ENCODE peak calls at places on chromosomes 3 and 15, in nine cellular contexts. G is H1, Q is A549, J is GM10248, V is NB4, Z is cardiac fibroblast, S is GM23338, M is choroid plexus epithelial cell, B is cardiac muscle cell. T is an unnamed sample.

GRCh38 chr3:186722457-186722856 is 5.3 kb downstream of the KNG1 start:
- DNase-seq in M (no peak), J (no peak), S (peak; percentile 63), B (no peak), G (peak; percentile 17), V (peak; percentile 7), Q (peak; percentile 21), Z (peak; percentile 18), T (no peak)

GRCh38 chr3:139201446-139202225 is 142.2 kb upstream of the MRPS22 start:
- DNase-seq in J (no peak), M (no peak), S (no peak), V (no peak), Z (no peak), Q (no peak), B (no peak), G (no peak), T (no peak)

GRCh38 chr15:100002091-100002620 is 268.9 kb upstream of the LYSMD4 start:
- DNase-seq in M (no peak), Z (no peak), Q (no peak), B (no peak), G (no peak), S (peak; percentile 17), J (no peak), V (no peak), T (no peak)

GRCh38 chr15:96535148-96535547 is 204.6 kb downstream of the NR2F2 start:
- DNase-seq in B (no peak), Z (no peak), Q (no peak), V (no peak), G (no peak), J (no peak), M (no peak), S (no peak), T (no peak)

GRCh38 chr15:43270113-43270665 is 3.5 kb upstream of the TGM5 start:
- DNase-seq in B (no peak), Q (no peak), G (no peak), V (no peak), M (no peak), Z (no peak), J (no peak), S (no peak), T (no peak)

GRCh38 chr15:83288381-83288801 is 3.9 kb upstream of the BNC1 start:
- DNase-seq in Z (no peak), G (no peak), Q (no peak), S (peak; percentile 41), J (no peak), M (no peak), V (no peak), B (no peak), T (no peak)

GRCh38 chr15:25859838-25860645 is 3.1 kb downstream of the ATP10A start:
- DNase-seq in Z (no peak), B (no peak), S (no peak), V (no peak), J (no peak), Q (no peak), G (no peak), M (no peak), T (no peak)

GRCh38 chr3:101119535-101119934 is 126.3 kb upstream of the ABI3BP start:
- DNase-seq in Q (no peak), J (no peak), V (no peak), B (no peak), Z (peak; percentile 78), M (peak; percentile 75), S (no peak), G (no peak), T (no peak)

GRCh38 chr3:133591271-133591742 is 17.8 kb downstream of the CDV3 start:
- DNase-seq in Q (no peak), Z (peak; percentile 83), M (peak; percentile 46), J (no peak), S (no peak), G (no peak), V (no peak), B (no peak), T (no peak)

DNA sequence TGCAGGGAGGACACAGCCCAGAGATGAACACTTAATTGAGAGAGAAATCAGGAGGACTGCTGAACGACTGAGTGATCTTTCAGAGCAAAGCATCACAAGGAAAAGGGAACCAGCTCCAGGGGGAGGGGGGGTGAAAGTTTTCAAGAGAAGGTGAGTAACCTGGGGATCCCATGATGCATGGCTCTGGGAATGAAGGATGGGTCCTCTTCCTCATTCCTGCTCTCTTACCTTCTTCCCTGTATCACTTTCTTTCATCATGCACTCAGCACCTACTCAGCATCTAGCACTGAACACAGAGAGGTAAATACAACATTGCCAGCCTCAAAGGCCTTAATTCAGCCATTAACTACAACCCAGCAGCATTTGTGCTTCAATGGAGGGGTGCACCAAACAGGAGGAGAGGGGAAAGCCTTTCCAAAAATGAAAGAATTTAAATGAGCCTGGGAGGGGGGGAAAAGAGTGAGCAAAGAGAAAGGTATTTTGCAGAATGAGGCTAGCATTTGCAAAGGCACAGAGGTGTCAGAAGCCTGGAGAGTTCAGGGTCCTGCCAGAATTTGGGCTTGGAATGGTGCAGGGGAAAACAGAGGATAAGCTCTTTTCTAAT is 427.4 kb downstream of the FOXP1 start:
- DNase-seq in J (no peak), M (no peak), Q (no peak), V (no peak), S (no peak), B (no peak), G (no peak), Z (no peak), T (no peak)
- TF ChIP-seq CTCF in J (no peak), M (no peak), Q (no peak), V (no peak), S (no peak), B (no peak), G (no peak), Z (no peak), T (no peak)

DNA sequence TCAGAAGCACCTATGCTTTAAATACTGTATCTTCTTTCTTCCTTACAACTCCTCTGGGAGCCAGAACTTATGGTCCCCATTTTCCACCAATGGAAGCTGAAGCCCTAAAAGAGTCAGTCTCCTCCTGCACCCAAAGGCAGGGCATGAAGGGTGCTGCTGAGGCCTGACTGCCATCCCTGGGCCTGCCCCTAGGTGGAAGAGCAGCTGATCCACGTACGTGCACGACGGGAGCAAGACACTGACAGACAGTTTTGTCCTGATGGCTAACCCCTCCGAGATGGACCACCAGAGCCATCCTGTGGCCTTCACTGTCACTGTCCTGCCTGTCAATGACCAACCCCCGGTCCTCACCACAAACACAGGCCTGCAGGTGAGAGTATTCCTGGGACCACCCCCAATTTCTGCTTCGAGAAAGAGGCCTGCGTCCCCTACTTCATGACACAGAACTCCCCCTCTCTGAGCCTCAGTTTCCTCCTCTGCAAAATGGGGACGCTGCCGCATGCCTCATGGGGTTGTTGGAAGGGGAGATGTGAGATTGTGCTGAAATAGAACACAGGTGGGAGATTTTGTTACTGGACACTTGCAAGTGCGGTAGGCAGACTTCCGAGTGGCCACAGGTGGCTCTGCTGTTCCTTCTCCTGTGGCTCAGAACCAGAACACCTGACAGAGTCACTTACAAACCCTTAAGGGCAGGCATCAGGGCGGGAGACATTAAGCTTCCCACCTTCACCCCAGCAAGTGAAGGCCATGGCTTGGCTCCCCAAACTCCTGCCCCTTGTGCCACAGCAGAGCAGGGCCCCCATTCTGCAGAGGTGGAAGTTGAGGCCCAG is 175.4 kb downstream of the TBC1D2B start:
- DNase-seq in S (peak; percentile 37), B (peak; percentile 14), Q (peak; percentile 32), J (no peak), V (peak; percentile 51), G (no peak), M (no peak), Z (no peak), T (no peak)
- TF ChIP-seq CTCF in S (peak; percentile 21), B (peak; percentile 16), Q (no peak), J (no peak), V (peak; percentile 10), G (peak; percentile 49), M (peak; percentile 32), Z (peak; percentile 10), T (peak; percentile 44)

GRCh38 chr3:26963356-26963742 is 340.8 kb downstream of the LRRC3B start:
- DNase-seq in S (peak; percentile 26), M (no peak), B (no peak), V (peak; percentile 10), Z (peak; percentile 5), G (no peak), Q (no peak), J (no peak), T (no peak)
- TF ChIP-seq CTCF in S (peak; percentile 52), M (no peak), B (no peak), V (peak; percentile 25), Z (peak; percentile 5), G (peak; percentile 53), Q (no peak), J (peak; percentile 10), T (no peak)

DNA sequence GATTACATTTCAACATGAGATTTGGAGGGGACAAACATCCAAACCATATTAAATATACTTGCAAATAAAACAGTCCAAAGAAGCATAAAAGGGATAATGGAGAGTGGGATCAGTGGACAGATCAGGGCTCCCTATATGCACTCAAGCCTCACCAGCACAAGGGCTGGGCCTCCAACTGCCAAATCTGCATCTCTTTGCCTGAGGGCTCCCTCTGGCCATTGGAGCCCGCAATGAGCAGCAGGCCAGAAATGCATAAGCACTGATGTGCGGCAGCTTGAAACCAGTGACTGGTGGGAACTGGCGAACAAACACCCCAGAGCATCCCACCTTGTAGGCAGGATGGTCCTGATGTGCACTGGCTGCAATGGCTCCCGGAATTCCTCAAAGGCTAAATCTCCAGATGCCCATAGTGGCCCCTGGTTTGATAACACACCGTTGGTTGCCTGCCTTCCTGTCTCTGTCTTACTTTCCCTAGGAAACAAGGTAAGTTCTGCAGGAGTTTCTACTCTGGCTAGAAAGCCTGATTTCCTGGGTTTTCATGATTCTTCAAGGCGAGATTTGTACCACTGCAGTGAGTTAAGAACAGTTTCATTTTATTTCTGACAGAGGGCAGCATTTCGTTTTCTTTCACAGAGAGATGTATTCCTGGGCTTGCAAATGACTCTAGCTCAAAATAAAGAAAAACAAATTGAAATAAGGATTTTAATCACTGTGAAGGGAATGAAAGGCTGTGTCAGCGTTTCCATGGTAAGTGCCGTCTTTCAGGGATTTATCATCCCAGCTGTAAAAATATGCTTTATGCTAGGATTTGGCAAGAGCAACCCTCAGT is 56.0 kb upstream of the POMGNT2 start:
- DNase-seq in B (peak; percentile 37), G (no peak), Q (no peak), J (no peak), M (peak; percentile 90), Z (peak; percentile 87), V (peak; percentile 45), S (peak; percentile 62), T (no peak)
- TF ChIP-seq CTCF in B (peak; percentile 47), G (peak; percentile 9), Q (no peak), J (peak; percentile 17), M (peak; percentile 61), Z (peak; percentile 47), V (peak; percentile 13), S (peak; percentile 57), T (no peak)

GRCh38 chr3:17535173-17535730 is 207.2 kb downstream of the TBC1D5 start:
- DNase-seq in M (no peak), S (no peak), B (no peak), G (no peak), V (no peak), Z (no peak), J (no peak), Q (no peak), T (no peak)

GRCh38 chr3:17544632-17545031 is 197.8 kb downstream of the TBC1D5 start:
- DNase-seq in Q (no peak), M (peak; percentile 41), V (no peak), J (no peak), G (no peak), B (no peak), S (no peak), Z (peak; percentile 19), T (no peak)

GRCh38 chr3:17539436-17539835 is 203.0 kb downstream of the TBC1D5 start:
- DNase-seq in M (no peak), Q (no peak), B (no peak), S (peak; percentile 70), Z (no peak), V (no peak), J (no peak), G (no peak), T (no peak)
- TF ChIP-seq CTCF in M (no peak), Q (no peak), B (no peak), S (no peak), Z (no peak), V (no peak), J (no peak), G (no peak), T (no peak)